ENCODE peak calls at places on chromosomes 16 and 17, in six cellular contexts. O is HCT116, I is SK-N-SH, A is GM12878, R is H1, Q is HepG2. G is an unnamed sample.

GRCh38 chr16:3665508-3665907 is 11.0 kb downstream of the DNASE1 start:
- DNase-seq in O (no peak), I (no peak), A (no peak), R (no peak), Q (no peak), G (no peak)

GRCh38 chr17:61442136-61442775 is 10.0 kb upstream of the TBX4 start:
- DNase-seq in O (no peak), I (no peak), A (no peak), R (peak; percentile 13), Q (no peak), G (no peak)

GRCh38 chr17:48901241-48901640 is 7.0 kb upstream of the UBE2Z start:
- DNase-seq in O (no peak), I (no peak), A (no peak), R (no peak), Q (no peak), G (no peak)

GRCh38 chr17:49822829-49823228 is 25.0 kb downstream of the TAC4 start:
- DNase-seq in O (no peak), I (no peak), A (no peak), R (no peak), Q (no peak), G (no peak)

GRCh38 chr17:53950207-53950857 is 127.6 kb downstream of the KIF2B start:
- DNase-seq in O (no peak), I (no peak), A (no peak), R (peak; percentile 55), Q (peak; percentile 72), G (peak; percentile 36)

GRCh38 chr17:63442549-63443035 is 3.5 kb downstream of the CYB561 start:
- DNase-seq in O (no peak), I (peak; percentile 92), A (no peak), R (no peak), Q (no peak), G (no peak)

GRCh38 chr16:85586360-85587145 is 26.6 kb upstream of the GSE1 start:
- DNase-seq in O (no peak), I (peak; percentile 68), A (no peak), R (no peak), Q (no peak), G (no peak)

GRCh38 chr16:73000020-73000906 is 47.7 kb downstream of the ZFHX3 start:
- DNase-seq in O (no peak), I (no peak), A (no peak), R (no peak), Q (peak; percentile 91), G (no peak)

GRCh38 chr17:47316316-47316715 is 7.4 kb upstream of the EFCAB13 start:
- DNase-seq in O (no peak), I (no peak), A (no peak), R (no peak), Q (peak; percentile 68), G (no peak)

GRCh38 chr17:77208856-77209255 is 68.1 kb downstream of the SEC14L1 start:
- DNase-seq in O (no peak), I (no peak), A (no peak), R (no peak), Q (no peak), G (no peak)

GRCh38 chr17:63041722-63042121 is 75.7 kb downstream of the TANC2 start:
- DNase-seq in O (no peak), I (no peak), A (no peak), R (no peak), Q (no peak), G (no peak)

GRCh38 chr17:37490638-37491614 is 1.2 kb downstream of the DUSP14 start:
- DNase-seq in O (peak; percentile 66), I (no peak), A (no peak), R (peak; percentile 54), Q (peak; percentile 64), G (peak; percentile 87)

GRCh38 chr17:37494401-37494831 is 4.7 kb downstream of the DUSP14 start:
- DNase-seq in O (no peak), I (no peak), A (no peak), R (no peak), Q (peak; percentile 51), G (no peak)

GRCh38 chr17:37492167-37492566 is 2.5 kb downstream of the DUSP14 start:
- DNase-seq in O (no peak), I (no peak), A (no peak), R (no peak), Q (no peak), G (no peak)

GRCh38 chr17:37494971-37495370 is 5.3 kb downstream of the DUSP14 start:
- DNase-seq in O (no peak), I (no peak), A (no peak), R (no peak), Q (peak; percentile 10), G (no peak)

DNA sequence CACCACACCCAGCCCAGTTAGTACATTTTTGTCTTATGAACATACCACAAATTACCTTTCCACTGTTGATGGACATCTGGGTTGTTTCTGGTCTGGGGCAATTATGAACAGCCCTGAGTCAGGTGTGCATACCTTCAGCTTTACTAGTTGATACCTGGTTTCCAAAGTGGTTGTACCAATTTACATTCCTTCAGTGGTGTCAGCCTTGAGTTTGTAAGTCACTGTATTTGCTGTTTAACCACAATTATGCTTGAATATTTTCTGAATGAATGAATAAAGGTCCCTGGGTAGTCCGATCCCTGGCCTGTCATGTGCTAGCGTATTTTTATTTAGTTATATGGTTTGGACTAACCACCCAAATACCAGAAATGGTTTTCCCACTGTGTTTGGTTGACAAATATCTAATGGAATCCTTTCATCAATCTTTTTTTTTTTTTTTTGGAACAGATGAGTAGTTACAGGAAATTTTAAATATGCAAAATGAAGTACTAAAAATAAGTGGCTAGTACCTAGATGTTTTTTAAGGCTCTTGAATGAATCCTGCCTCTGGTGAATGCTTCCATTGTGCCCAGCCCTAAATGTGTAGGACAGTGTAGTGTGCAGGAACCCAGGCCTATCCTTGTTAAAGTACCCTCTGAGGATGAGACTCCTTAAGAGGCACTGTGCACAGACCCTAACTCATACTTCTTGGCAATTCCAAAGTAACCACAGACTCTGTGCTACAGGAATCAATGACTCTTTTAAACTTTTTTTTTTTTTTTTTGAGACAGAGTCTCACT is 3.7 kb downstream of the DUSP14 start:
- DNase-seq in O (peak; percentile 8), I (no peak), A (no peak), R (no peak), Q (peak; percentile 19), G (peak; percentile 44)
- TF ChIP-seq JUND in O (no peak), I (peak; percentile 44), A (no peak), R (no peak), Q (no peak), G (no peak)

GRCh38 chr17:19996502-19996901 is 12.7 kb upstream of the SPECC1 start:
- DNase-seq in O (no peak), I (no peak), A (no peak), R (no peak), Q (no peak), G (no peak)
- TF ChIP-seq JUND in O (no peak), I (no peak), A (no peak), R (no peak), Q (no peak), G (no peak)

GRCh38 chr17:2262146-2262587 is 41.4 kb downstream of the SMG6 start:
- DNase-seq in O (no peak), I (no peak), A (no peak), R (no peak), Q (no peak), G (no peak)
- TF ChIP-seq JUND in O (no peak), I (peak; percentile 79), A (no peak), R (no peak), Q (no peak), G (no peak)

GRCh38 chr16:31134625-31135534 is 647 bp downstream of the PRSS8 start:
- DNase-seq in O (no peak), I (no peak), A (no peak), R (peak; percentile 66), Q (no peak), G (peak; percentile 67)
- TF ChIP-seq JUND in O (no peak), I (no peak), A (no peak), R (no peak), Q (no peak), G (no peak)

DNA sequence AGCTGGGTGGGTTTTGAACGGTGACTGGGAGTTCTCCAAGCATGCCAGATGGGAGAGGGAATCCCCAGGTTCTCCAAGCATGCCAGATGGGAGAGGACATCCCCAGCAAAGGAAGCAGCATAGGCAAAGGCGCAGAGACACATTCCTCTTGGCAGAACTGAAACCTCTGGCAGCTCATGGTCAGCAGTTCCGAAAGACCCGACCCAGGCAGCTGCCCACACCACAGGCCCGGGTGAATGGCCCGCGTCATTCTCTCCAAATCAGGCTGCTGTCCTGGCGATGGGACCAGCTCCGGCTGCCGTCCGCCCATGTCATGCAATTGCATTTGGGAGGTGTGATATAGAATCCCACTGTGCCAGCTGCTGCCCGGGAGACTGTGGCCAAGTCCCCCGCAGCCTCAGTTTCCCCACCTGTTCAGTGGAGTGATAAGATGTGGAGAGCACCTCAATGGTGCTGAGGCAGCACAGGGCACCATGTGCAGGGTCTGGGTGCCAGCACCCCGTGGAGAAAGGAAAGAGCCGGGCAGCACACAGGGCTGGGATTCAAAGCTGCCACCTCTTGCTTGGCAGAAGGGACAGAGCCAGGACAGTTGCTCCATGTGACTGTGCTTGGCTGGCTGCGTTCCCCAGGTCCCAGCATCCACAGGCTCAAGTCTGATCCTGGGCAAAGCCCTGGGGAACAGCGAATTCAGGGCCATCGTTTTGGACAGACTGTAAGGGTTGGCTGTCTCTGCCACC is 8.2 kb downstream of the ZNF469 start:
- DNase-seq in O (no peak), I (no peak), A (no peak), R (no peak), Q (no peak), G (no peak)
- TF ChIP-seq JUND in O (no peak), I (no peak), A (no peak), R (no peak), Q (no peak), G (no peak)

GRCh38 chr16:81645303-81645702 is 133.8 kb upstream of the PLCG2 start:
- DNase-seq in O (no peak), I (peak; percentile 79), A (no peak), R (no peak), Q (no peak), G (no peak)
- TF ChIP-seq JUND in O (no peak), I (peak; percentile 44), A (no peak), R (no peak), Q (no peak), G (no peak)

DNA sequence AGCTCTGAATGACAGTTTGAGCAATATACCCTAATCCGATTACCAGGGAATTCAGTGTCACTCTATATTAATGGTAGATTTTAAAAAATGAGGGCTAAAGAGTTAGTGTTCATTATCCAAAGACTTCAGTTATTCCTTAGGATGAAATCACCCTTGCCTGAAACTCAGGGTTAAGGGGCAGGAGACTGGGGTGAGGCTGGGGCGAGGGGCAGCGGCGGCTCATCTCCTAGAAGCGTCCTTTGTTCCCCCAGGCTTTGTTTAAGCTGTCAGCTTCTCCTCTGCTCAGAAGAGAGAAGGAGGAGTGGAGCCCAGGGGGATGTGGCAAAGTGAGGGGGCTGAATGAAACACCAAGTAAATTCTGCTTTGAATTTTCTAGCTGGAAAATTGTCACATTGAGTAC is 117.7 kb upstream of the ELAC2 start:
- DNase-seq in O (no peak), I (no peak), A (no peak), R (no peak), Q (no peak), G (no peak)
- TF ChIP-seq JUND in O (no peak), I (no peak), A (no peak), R (no peak), Q (no peak), G (no peak)

GRCh38 chr17:68006797-68007196 is 10.5 kb upstream of the C17orf58 start:
- DNase-seq in O (no peak), I (no peak), A (no peak), R (no peak), Q (no peak), G (no peak)
- TF ChIP-seq JUND in O (no peak), I (no peak), A (no peak), R (no peak), Q (no peak), G (no peak)

G was measured in T47D.